ENCODE peak calls at places on chromosomes 11 and 22, in ten cellular contexts. U is choroid plexus epithelial cell, P is pancreas, R is colonic mucosa, M is IMR-90, J is fibroblast of pulmonary artery, D is right atrium auricular region, S is tibial artery, W is body of pancreas, L is GM12865. E is an unnamed sample.
A peak's percentile ranks its signal among the peaks of the same experiment; 100 is the strongest.

GRCh38 chr11:2558402-2558801 is 113.6 kb downstream of the KCNQ1 start:
- DNase-seq in U (no peak), R (no peak), L (no peak), W (peak; percentile 12), D (no peak), S (peak; percentile 50), P (peak; percentile 20), J (no peak), M (no peak), E (no peak)

GRCh38 chr11:47599821-47600377 is 5.7 kb upstream of the C1QTNF4 start:
- DNase-seq in M (no peak), R (no peak), J (no peak), U (no peak), P (no peak), W (no peak), S (peak; percentile 43), L (no peak), D (no peak), E (no peak)

GRCh38 chr11:13277719-13278619 is at the start of gene BMAL1:
- DNase-seq in U (no peak), D (no peak), S (peak; percentile 85), J (peak; percentile 23), M (no peak), W (peak; percentile 48), P (peak; percentile 39), L (peak; percentile 79), R (peak; percentile 76), E (no peak)

GRCh38 chr11:61904539-61905048 is 12.8 kb downstream of the RAB3IL1 start:
- DNase-seq in M (no peak), J (no peak), R (no peak), U (no peak), W (peak; percentile 77), D (no peak), S (no peak), L (no peak), P (peak; percentile 82), E (no peak)

GRCh38 chr11:47593934-47594855 is at the start of gene C1QTNF4:
- DNase-seq in L (no peak), P (no peak), R (no peak), W (no peak), U (no peak), J (no peak), S (no peak), M (no peak), D (no peak), E (no peak)

GRCh38 chr11:19241260-19242183 is 777 bp upstream of the E2F8 start:
- DNase-seq in U (no peak), W (no peak), D (no peak), S (no peak), J (no peak), P (no peak), R (peak; percentile 80), L (peak; percentile 71), M (no peak), E (no peak)

GRCh38 chr11:61104963-61105362 is 2.7 kb downstream of the CD5 start:
- DNase-seq in M (no peak), R (no peak), J (no peak), D (no peak), S (no peak), U (no peak), W (no peak), P (no peak), L (no peak), E (no peak)

GRCh38 chr11:103968685-103969084 is 67.8 kb upstream of the DDI1 start:
- DNase-seq in L (no peak), U (no peak), W (no peak), M (no peak), S (no peak), R (no peak), D (no peak), P (no peak), J (no peak), E (no peak)

GRCh38 chr11:14907411-14908213 is 15.6 kb upstream of the CYP2R1 start:
- DNase-seq in S (peak; percentile 80), D (peak; percentile 83), J (peak; percentile 64), L (peak; percentile 80), U (peak; percentile 64), W (peak; percentile 81), R (peak; percentile 89), P (peak; percentile 64), M (peak; percentile 21), E (peak; percentile 32)

GRCh38 chr11:57493507-57494503 is 21.7 kb downstream of the SLC43A1 start:
- DNase-seq in P (peak; percentile 78), D (no peak), W (peak; percentile 86), U (peak; percentile 40), S (no peak), J (peak; percentile 39), R (peak; percentile 65), L (peak; percentile 77), M (peak; percentile 17), E (peak; percentile 61)

GRCh38 chr11:2599561-2600189 is 100.1 kb downstream of the KCNQ1OT1 start:
- DNase-seq in W (peak; percentile 30), J (no peak), P (no peak), U (no peak), D (no peak), M (no peak), S (no peak), L (no peak), R (no peak), E (no peak)

GRCh38 chr11:61960532-61960931 is 6.9 kb downstream of the FTH1 start:
- DNase-seq in S (peak; percentile 55), W (no peak), J (no peak), D (peak; percentile 58), L (no peak), P (no peak), M (no peak), U (no peak), R (no peak), E (no peak)

GRCh38 chr11:36657610-36658225 is 59.7 kb upstream of the RAG2 start:
- DNase-seq in J (peak; percentile 9), S (no peak), D (no peak), R (no peak), W (no peak), U (peak; percentile 27), M (peak; percentile 13), L (no peak), P (no peak), E (no peak)

GRCh38 chr22:49994361-49995058 is 18.1 kb downstream of the IL17REL start:
- DNase-seq in R (peak; percentile 17), W (no peak), D (no peak), S (peak; percentile 64), J (no peak), M (no peak), U (no peak), P (no peak), L (no peak), E (no peak)
- H3K4me3 ChIP-seq in R (no peak overlapping the region), W (no peak overlapping the region), D (no peak overlapping the region), S (no peak overlapping the region), J (no peak overlapping the region), M (no peak overlapping the region), U (no peak overlapping the region), P (no peak overlapping the region), L (no peak overlapping the region), E (no peak overlapping the region)

GRCh38 chr11:105456950-105457349 is 152.9 kb upstream of the GRIA4 start:
- DNase-seq in L (no peak), P (no peak), U (peak; percentile 2), R (no peak), M (no peak), J (no peak), W (no peak), D (no peak), S (no peak), E (no peak)
- TF ChIP-seq CTCF in L (peak; percentile 31), P (no peak), U (peak; percentile 22), R (no peak), M (no peak), J (no peak), W (no peak), D (no peak), S (no peak), E (no peak)

DNA sequence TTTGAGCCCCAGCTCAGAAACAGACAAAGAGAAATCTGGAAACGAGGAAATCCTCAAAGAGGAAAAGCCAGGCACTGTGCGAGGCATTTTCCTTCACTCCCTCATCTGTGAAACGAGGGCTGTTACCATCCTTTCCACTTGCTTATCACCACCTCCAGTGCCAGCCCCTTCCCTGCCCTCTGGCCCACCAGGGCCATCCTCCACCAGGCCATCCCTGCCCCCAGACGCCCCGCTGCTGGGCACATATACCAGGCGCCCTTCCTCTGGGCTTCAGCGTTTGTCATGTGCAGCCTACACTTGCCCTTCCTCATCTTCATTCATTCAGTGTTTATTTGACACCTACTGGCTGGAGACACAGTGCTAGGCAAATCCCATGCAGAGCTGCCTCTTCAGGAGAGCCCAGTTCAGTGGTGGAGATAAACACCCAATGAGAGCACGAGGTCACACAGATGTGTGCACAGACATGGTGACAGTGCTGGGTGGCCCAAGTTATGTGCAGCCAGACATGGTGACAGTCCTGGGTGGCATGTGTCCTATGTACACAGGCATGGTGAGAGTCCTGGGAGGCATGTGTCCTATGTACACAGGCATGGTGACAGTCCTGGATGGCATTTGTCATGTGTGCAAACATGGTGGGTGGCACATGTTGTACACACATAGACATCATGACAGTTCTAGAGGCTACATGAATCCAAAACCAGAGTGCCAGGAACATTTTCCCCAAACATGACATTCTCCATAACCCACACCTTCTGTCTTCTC is 9.7 kb downstream of the SPTBN2 start:
- DNase-seq in R (no peak), M (no peak), W (peak; percentile 35), J (no peak), S (no peak), U (no peak), D (no peak), L (no peak), P (no peak), E (peak; percentile 58)
- H3K4me3 ChIP-seq in R (no peak overlapping the region), M (no peak overlapping the region), W (no peak overlapping the region), J (no peak overlapping the region), S (no peak overlapping the region), U (no peak overlapping the region), D (no peak overlapping the region), L (no peak overlapping the region), P (no peak overlapping the region), E (no peak overlapping the region)

GRCh38 chr22:47517062-47517461 is 754.6 kb downstream of the TBC1D22A start:
- DNase-seq in J (no peak), U (no peak), P (no peak), S (no peak), D (no peak), M (no peak), L (no peak), W (no peak), R (no peak), E (no peak)

GRCh38 chr22:47512617-47513016 is 750.2 kb downstream of the TBC1D22A start:
- DNase-seq in W (no peak), U (no peak), M (no peak), J (no peak), D (no peak), S (no peak), L (no peak), R (no peak), P (no peak), E (no peak)

DNA sequence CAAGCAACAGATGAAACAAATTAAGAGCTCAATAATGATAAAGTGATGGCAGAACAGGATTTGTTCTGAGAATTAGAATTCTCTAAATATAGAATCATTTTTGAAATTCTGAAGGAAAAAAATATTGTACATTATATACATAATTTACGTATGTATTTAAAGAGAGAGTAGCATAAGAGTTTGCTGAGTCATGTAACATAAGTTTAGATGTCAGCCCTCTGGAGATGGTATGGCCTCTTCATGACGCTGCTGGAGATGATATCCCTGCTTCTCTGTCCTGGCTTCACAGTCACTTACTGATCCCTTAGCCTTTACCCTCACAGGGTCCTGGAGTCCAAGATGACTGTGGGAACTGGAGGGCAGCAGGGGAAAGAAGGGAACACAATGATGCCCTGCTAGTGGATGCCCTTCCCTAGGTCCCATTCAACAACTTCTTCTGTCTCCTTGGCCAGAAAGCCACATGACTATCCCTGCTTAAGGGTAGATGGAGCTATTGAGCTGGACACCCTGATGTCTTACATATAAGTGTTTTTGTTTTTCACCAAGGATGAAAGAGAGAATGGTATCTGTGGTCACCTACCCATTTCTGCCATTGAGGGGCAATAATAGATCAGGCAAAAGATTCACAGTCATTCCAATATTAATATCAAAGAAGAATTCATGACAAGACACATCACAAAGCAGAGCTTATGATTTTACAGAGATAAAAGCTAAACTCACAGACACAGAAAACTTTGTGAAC is 753.1 kb downstream of the TBC1D22A start:
- DNase-seq in L (no peak), R (no peak), S (no peak), W (no peak), D (no peak), M (no peak), U (no peak), J (no peak), P (no peak), E (no peak)
- TF ChIP-seq CTCF in L (no peak), R (no peak), S (no peak), W (no peak), D (no peak), M (no peak), U (no peak), J (no peak), P (no peak), E (peak; percentile 32)